ENCODE peak calls at places on chromosome 5, in five cellular contexts. E is mammary epithelial cell, G is PC-3, M is Caco-2, L is endodermal cell. P is an unnamed sample.

GRCh38 chr5:22835630-22836029 is 17.5 kb downstream of the CDH12 start:
- DNase-seq in M (no peak), G (peak), L (no peak), E (no peak), P (no peak)

GRCh38 chr5:80082731-80083114 is 47.6 kb downstream of the THBS4 start:
- DNase-seq in G (peak), M (no peak), L (peak), E (peak), P (peak)

GRCh38 chr5:170490381-170490780 is 13.4 kb upstream of the KCNIP1 start:
- DNase-seq in G (no peak), M (no peak), L (no peak), E (no peak), P (no peak)

GRCh38 chr5:141623197-141623596 is 4.4 kb upstream of the DIAPH1 start:
- DNase-seq in G (no peak), L (no peak), E (no peak), M (no peak), P (peak)

GRCh38 chr5:122639852-122640251 is 135.0 kb upstream of the SNX2 start:
- DNase-seq in M (no peak), E (no peak), L (no peak), G (no peak), P (no peak)

GRCh38 chr5:178306430-178307225 is 74.0 kb upstream of the PHYKPL start:
- DNase-seq in E (no peak), M (peak), L (peak), G (no peak), P (no peak)

GRCh38 chr5:175842506-175842905 is 28.9 kb upstream of the CPLX2 start:
- DNase-seq in G (no peak), M (no peak), E (no peak), L (no peak), P (no peak)

GRCh38 chr5:34524123-34524522 is 132.0 kb upstream of the RAI14 start:
- DNase-seq in L (no peak), G (peak), M (no peak), E (peak), P (no peak)

GRCh38 chr5:14663734-14664269 is 716 bp upstream of the OTULIN start:
- DNase-seq in G (no peak), L (no peak), M (no peak), E (no peak), P (no peak)

GRCh38 chr5:139342423-139342723 is 719 bp downstream of the PAIP2 start:
- DNase-seq in L (no peak), E (no peak), G (no peak), M (no peak), P (no peak)

GRCh38 chr5:98334946-98335345 is 438.5 kb upstream of the RGMB start:
- DNase-seq in L (no peak), M (no peak), G (no peak), E (no peak), P (no peak)

GRCh38 chr5:177132504-177133118 is 962 bp upstream of the NSD1 start:
- DNase-seq in L (peak), G (no peak), M (peak), E (no peak), P (no peak)

GRCh38 chr5:154487541-154487940 is 9.5 kb upstream of the HAND1 start:
- DNase-seq in L (peak), M (peak), G (no peak), E (no peak), P (no peak)

GRCh38 chr5:57538341-57538955 is 55.8 kb upstream of the ACTBL2 start:
- DNase-seq in G (peak), E (peak), M (no peak), L (no peak), P (no peak)

GRCh38 chr5:15977851-15978250 is 201.7 kb downstream of the MARCHF11 start:
- DNase-seq in G (no peak), M (no peak), E (no peak), L (no peak), P (no peak)

GRCh38 chr5:142931896-142932686 is 161.9 kb downstream of the ARHGAP26 start:
- DNase-seq in M (no peak), G (no peak), E (no peak), L (no peak), P (no peak)

GRCh38 chr5:159106569-159107282 is 7.0 kb upstream of the EBF1 start:
- DNase-seq in M (peak), L (peak), G (peak), E (peak), P (peak)
- H3K4me3 ChIP-seq in M (no peak), L (peak), G (peak), E (peak), P (peak)

GRCh38 chr5:5726401-5726800 is 303.9 kb downstream of the ICE1 start:
- DNase-seq in E (no peak), L (no peak), G (no peak), M (no peak), P (no peak)
- H3K4me3 ChIP-seq in E (no peak), L (no peak), G (no peak), M (no peak), P (no peak)

GRCh38 chr5:72510610-72511121 is 3.5 kb upstream of the ZNF366 start:
- DNase-seq in L (no peak), G (peak), E (no peak), M (no peak), P (no peak)
- H3K4me3 ChIP-seq in L (no peak), G (no peak), E (no peak), M (no peak), P (no peak)

GRCh38 chr5:115735108-115735998 is 81.1 kb downstream of the CDO1 start:
- DNase-seq in L (no peak), G (no peak), M (no peak), E (no peak), P (no peak)
- H3K4me3 ChIP-seq in L (no peak), G (no peak), M (no peak), E (no peak), P (no peak)

GRCh38 chr5:157561105-157561504 is 14.5 kb downstream of the ADAM19 start:
- DNase-seq in G (no peak), L (no peak), E (no peak), M (no peak), P (no peak)

GRCh38 chr5:157558681-157559080 is 16.9 kb downstream of the ADAM19 start:
- DNase-seq in E (no peak), G (peak), L (no peak), M (no peak), P (no peak)

GRCh38 chr5:157562111-157562581 is 13.4 kb downstream of the ADAM19 start:
- DNase-seq in M (no peak), E (no peak), G (no peak), L (peak), P (no peak)

GRCh38 chr5:157559301-157559700 is 16.3 kb downstream of the ADAM19 start:
- DNase-seq in G (peak), L (no peak), M (no peak), E (peak), P (no peak)

GRCh38 chr5:157560560-157560959 is 15.0 kb downstream of the ADAM19 start:
- DNase-seq in M (no peak), G (no peak), L (peak), E (no peak), P (no peak)
- H3K4me3 ChIP-seq in M (no peak), G (no peak), L (no peak), E (no peak), P (no peak)

GRCh38 chr5:38468978-38469706 is 87.3 kb downstream of the LIFR start:
- DNase-seq in E (no peak), M (no peak), L (peak), G (no peak), P (no peak)

GRCh38 chr5:38466444-38467189 is 89.8 kb downstream of the LIFR start:
- DNase-seq in L (no peak), G (no peak), E (no peak), M (no peak), P (no peak)

GRCh38 chr5:38468202-38468656 is 88.2 kb downstream of the LIFR start:
- DNase-seq in L (no peak), G (peak), E (peak), M (no peak), P (no peak)

GRCh38 chr5:38465702-38466443 is 90.6 kb downstream of the LIFR start:
- DNase-seq in G (no peak), E (peak), L (no peak), M (no peak), P (no peak)

GRCh38 chr5:38467353-38468040 is 88.9 kb downstream of the LIFR start:
- DNase-seq in G (peak), L (no peak), M (no peak), E (no peak), P (no peak)
- H3K4me3 ChIP-seq in G (peak), L (no peak), M (no peak), E (no peak), P (no peak)

DNA sequence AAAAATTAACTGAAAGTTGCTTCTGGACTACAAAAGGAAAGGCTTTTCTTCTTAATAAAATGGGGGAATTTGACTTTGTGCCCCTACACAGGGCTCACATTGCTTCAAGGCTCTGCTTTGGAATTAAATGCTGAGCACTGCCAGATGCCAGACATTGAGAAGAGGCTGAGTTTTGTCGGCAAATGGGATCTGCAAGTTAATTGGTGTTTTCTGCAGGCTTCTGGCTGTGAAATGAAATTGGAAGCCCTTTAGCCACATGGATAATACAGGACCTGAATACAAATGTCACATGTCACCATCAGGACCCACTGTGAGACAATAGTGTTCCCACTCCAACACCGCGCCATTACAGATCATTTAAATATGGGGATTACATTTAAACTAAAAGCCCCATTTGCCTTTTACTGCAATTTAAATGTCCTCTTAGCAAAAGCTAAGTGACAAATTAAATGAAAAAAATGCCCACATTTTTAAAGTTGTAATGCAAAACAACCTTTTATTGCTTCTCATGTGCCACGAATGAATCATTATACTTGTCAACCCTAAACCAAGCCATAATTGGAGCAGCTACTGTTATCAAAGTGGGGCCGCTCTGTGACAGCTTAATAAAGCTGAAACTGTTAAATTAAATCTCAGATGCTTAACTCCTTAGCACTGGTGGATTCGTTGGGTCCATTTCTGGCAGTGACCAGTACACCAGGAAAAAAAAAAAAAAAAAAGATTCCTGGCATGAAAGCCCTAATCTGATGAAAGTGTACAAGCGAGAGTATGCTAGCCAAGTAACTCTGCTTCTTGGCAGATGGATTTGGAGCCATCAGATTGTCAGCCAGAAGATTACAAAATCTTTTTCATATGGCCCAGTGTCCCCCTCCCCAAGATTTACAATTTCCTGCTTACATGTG is 164.6 kb downstream of the ZSWIM6 start:
- DNase-seq in G (no peak), M (no peak), L (no peak), E (no peak), P (no peak)
- H3K4me3 ChIP-seq in G (no peak), M (no peak), L (no peak), E (no peak), P (no peak)